ENCODE peak calls at places on chromosome 16, in eight cellular contexts. One of them, this sample, is unnamed.

GRCh38 chr16:63690961-63691360 is 1430.9 kb downstream of the CDH11 start:
- DNase-seq in GM23338: no peak
- DNase-seq in NCI-H1436: no peak
- DNase-seq in dorsolateral prefrontal cortex: no peak
- DNase-seq in ELR: no peak
- DNase-seq in nephron progenitor cell: no peak
- DNase-seq in mesothelial cell of epicardium: no peak
- DNase-seq in NCI-H1105: no peak
- DNase-seq in this sample: no peak

GRCh38 chr16:79598341-79599181 is 2.0 kb downstream of the MAF start:
- DNase-seq in GM23338: peak; percentile 71
- DNase-seq in ELR: no peak
- DNase-seq in dorsolateral prefrontal cortex: no peak
- DNase-seq in mesothelial cell of epicardium: no peak
- DNase-seq in NCI-H1436: peak; percentile 62
- DNase-seq in nephron progenitor cell: peak; percentile 66
- DNase-seq in NCI-H1105: peak; percentile 35
- DNase-seq in this sample: peak; percentile 51

GRCh38 chr16:13377143-13377542 is 475.7 kb downstream of the SHISA9 start:
- DNase-seq in ELR: no peak
- DNase-seq in NCI-H1436: no peak
- DNase-seq in nephron progenitor cell: no peak
- DNase-seq in GM23338: no peak
- DNase-seq in mesothelial cell of epicardium: no peak
- DNase-seq in dorsolateral prefrontal cortex: no peak
- DNase-seq in NCI-H1105: no peak
- DNase-seq in this sample: no peak

GRCh38 chr16:11156401-11156800 is 99.6 kb downstream of the SOCS1 start:
- DNase-seq in GM23338: no peak
- DNase-seq in nephron progenitor cell: no peak
- DNase-seq in NCI-H1105: no peak
- DNase-seq in mesothelial cell of epicardium: no peak
- DNase-seq in dorsolateral prefrontal cortex: no peak
- DNase-seq in NCI-H1436: no peak
- DNase-seq in ELR: no peak
- DNase-seq in this sample: no peak

GRCh38 chr16:53156516-53156915 is 101.7 kb downstream of the CHD9 start:
- DNase-seq in dorsolateral prefrontal cortex: no peak
- DNase-seq in nephron progenitor cell: no peak
- DNase-seq in ELR: no peak
- DNase-seq in NCI-H1105: no peak
- DNase-seq in mesothelial cell of epicardium: no peak
- DNase-seq in NCI-H1436: no peak
- DNase-seq in GM23338: no peak
- DNase-seq in this sample: peak; percentile 57

GRCh38 chr16:65770752-65771151 is 595.7 kb upstream of the CDH5 start:
- DNase-seq in GM23338: peak; percentile 17
- DNase-seq in NCI-H1105: no peak
- DNase-seq in mesothelial cell of epicardium: no peak
- DNase-seq in ELR: no peak
- DNase-seq in NCI-H1436: no peak
- DNase-seq in dorsolateral prefrontal cortex: no peak
- DNase-seq in nephron progenitor cell: no peak
- DNase-seq in this sample: no peak

GRCh38 chr16:77918792-77919707 is 103.3 kb upstream of the CLEC3A start:
- DNase-seq in nephron progenitor cell: no peak
- DNase-seq in NCI-H1105: no peak
- DNase-seq in dorsolateral prefrontal cortex: no peak
- DNase-seq in NCI-H1436: no peak
- DNase-seq in mesothelial cell of epicardium: no peak
- DNase-seq in GM23338: no peak
- DNase-seq in ELR: no peak
- DNase-seq in this sample: peak; percentile 86

GRCh38 chr16:30418350-30419181 is 11.2 kb downstream of the ZNF771 start:
- DNase-seq in mesothelial cell of epicardium: no peak
- DNase-seq in GM23338: peak; percentile 30
- DNase-seq in NCI-H1436: no peak
- DNase-seq in ELR: no peak
- DNase-seq in dorsolateral prefrontal cortex: no peak
- DNase-seq in NCI-H1105: no peak
- DNase-seq in nephron progenitor cell: no peak
- DNase-seq in this sample: no peak

GRCh38 chr16:10039220-10040096 is 142.8 kb downstream of the GRIN2A start:
- DNase-seq in ELR: peak; percentile 34
- DNase-seq in GM23338: peak; percentile 75
- DNase-seq in NCI-H1436: peak; percentile 10
- DNase-seq in NCI-H1105: no peak
- DNase-seq in dorsolateral prefrontal cortex: peak; percentile 55
- DNase-seq in nephron progenitor cell: peak; percentile 60
- DNase-seq in mesothelial cell of epicardium: no peak
- DNase-seq in this sample: peak; percentile 16

GRCh38 chr16:85173981-85174751 is 61.9 kb upstream of the CIBAR2 start:
- DNase-seq in NCI-H1436: no peak
- DNase-seq in nephron progenitor cell: peak; percentile 49
- DNase-seq in dorsolateral prefrontal cortex: no peak
- DNase-seq in GM23338: peak; percentile 68
- DNase-seq in mesothelial cell of epicardium: no peak
- DNase-seq in ELR: peak; percentile 96
- DNase-seq in NCI-H1105: peak; percentile 23
- DNase-seq in this sample: peak; percentile 82

GRCh38 chr16:17354121-17354750 is 116.5 kb downstream of the XYLT1 start:
- DNase-seq in nephron progenitor cell: no peak
- DNase-seq in NCI-H1436: peak; percentile 27
- DNase-seq in dorsolateral prefrontal cortex: no peak
- DNase-seq in ELR: no peak
- DNase-seq in mesothelial cell of epicardium: no peak
- DNase-seq in GM23338: no peak
- DNase-seq in NCI-H1105: no peak
- DNase-seq in this sample: no peak

GRCh38 chr16:1906846-1907165 is 11.4 kb downstream of the HS3ST6 start:
- DNase-seq in GM23338: no peak
- DNase-seq in dorsolateral prefrontal cortex: no peak
- DNase-seq in NCI-H1105: no peak
- DNase-seq in NCI-H1436: no peak
- DNase-seq in ELR: no peak
- DNase-seq in nephron progenitor cell: no peak
- DNase-seq in mesothelial cell of epicardium: no peak
- DNase-seq in this sample: no peak

GRCh38 chr16:7332611-7333010 is at the start of gene RBFOX1:
- DNase-seq in mesothelial cell of epicardium: no peak
- DNase-seq in NCI-H1436: no peak
- DNase-seq in ELR: no peak
- DNase-seq in GM23338: no peak
- DNase-seq in nephron progenitor cell: no peak
- DNase-seq in dorsolateral prefrontal cortex: no peak
- DNase-seq in NCI-H1105: no peak
- DNase-seq in this sample: no peak

This sample was measured in astrocyte.